ENCODE peak calls at places on chromosomes 2 and 18, in seven cellular contexts. B, G, F, R, E, D and L are unnamed samples.

GRCh38 chr18:46167971-46168370 is 63.8 kb downstream of the HAUS1 start:
- DNase-seq in B (no peak), G (no peak), F (no peak), R (peak; percentile 88), E (no peak), D (no peak), L (no peak)

GRCh38 chr2:72993147-72993546 is 75.8 kb downstream of the EMX1 start:
- DNase-seq in B (peak; percentile 13), G (no peak), F (peak; percentile 14), R (peak; percentile 21), E (peak; percentile 56), D (peak; percentile 92), L (peak; percentile 36)

GRCh38 chr2:19796036-19796703 is 105.6 kb downstream of the TTC32 start:
- DNase-seq in B (peak; percentile 45), G (no peak), F (peak; percentile 67), R (no peak), E (no peak), D (peak; percentile 95), L (no peak)

GRCh38 chr2:209425082-209426071 is 1.5 kb downstream of the MAP2 start:
- DNase-seq in B (peak; percentile 41), G (no peak), F (peak; percentile 66), R (no peak), E (no peak), D (peak; percentile 64), L (peak; percentile 80)

GRCh38 chr2:120765911-120766757 is 30.5 kb downstream of the GLI2 start:
- DNase-seq in B (peak; percentile 99), G (peak; percentile 65), F (peak; percentile 84), R (peak; percentile 22), E (peak; percentile 95), D (peak; percentile 96), L (peak; percentile 97)

GRCh38 chr2:62050456-62051045 is 145.1 kb downstream of the COMMD1 start:
- DNase-seq in B (no peak), G (no peak), F (peak; percentile 35), R (no peak), E (no peak), D (no peak), L (peak; percentile 81)

GRCh38 chr2:24117902-24118301 is 5.2 kb downstream of the PFN4 start:
- DNase-seq in B (no peak), G (no peak), F (no peak), R (no peak), E (no peak), D (no peak), L (no peak)

GRCh38 chr18:49486617-49486958 is 446 bp downstream of the C18orf32 start:
- DNase-seq in B (no peak), G (no peak), F (peak; percentile 38), R (no peak), E (no peak), D (peak; percentile 50), L (peak; percentile 31)

GRCh38 chr18:44036500-44036899 is 644.2 kb upstream of the SETBP1 start:
- DNase-seq in B (no peak), G (no peak), F (no peak), R (no peak), E (no peak), D (no peak), L (peak; percentile 10)

DNA sequence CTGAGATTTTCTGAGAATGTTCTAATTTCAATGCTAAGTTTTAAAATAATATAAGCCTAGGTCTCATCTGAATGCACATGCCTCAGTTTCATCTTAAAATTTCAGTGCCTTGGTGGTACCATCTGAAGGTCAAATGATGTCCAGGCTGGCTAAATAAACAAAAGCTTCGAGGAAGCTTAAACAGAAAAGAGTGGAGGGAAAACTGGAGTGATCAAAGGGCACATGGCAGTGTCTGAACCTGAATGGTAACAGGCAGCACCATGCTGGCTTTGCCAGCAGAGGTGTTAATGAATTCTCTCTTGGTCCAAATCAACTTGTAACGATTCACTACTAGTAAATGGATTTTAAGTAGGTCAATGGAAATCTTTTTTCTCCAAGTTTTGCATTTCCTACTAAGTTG is 158.4 kb upstream of the MEX3C start:
- DNase-seq in B (no peak), G (no peak), F (no peak), R (no peak), E (no peak), D (no peak), L (no peak)
- H3K4me3 ChIP-seq in B (no peak overlapping the region), G (no peak overlapping the region), F (no peak overlapping the region), R (no peak overlapping the region), E (no peak overlapping the region), D (no peak overlapping the region), L (no peak overlapping the region)

DNA sequence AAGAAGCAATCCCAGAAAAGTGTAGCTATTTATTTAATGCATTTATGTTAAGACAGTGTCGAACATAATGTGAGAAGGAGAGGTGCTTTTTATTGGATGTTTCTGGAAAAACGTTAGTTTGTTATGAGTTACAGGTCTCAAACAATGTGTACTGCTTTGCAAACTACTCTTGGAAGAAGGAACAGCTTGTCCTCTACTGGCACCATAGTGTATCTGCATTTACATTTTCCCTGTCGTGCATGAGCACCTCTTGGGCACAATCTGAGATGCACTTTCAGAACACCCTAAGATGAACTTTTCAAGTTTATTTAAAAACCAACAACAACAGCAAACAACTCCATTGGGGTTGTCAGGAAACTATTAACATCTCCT is 22.8 kb downstream of the CCNYL1 start:
- DNase-seq in B (peak; percentile 61), G (no peak), F (peak; percentile 46), R (no peak), E (no peak), D (peak; percentile 78), L (peak; percentile 85)
- TF ChIP-seq CTCF in B (peak; percentile 53), G (peak; percentile 30), F (peak; percentile 67), R (no peak), E (no peak), D (peak; percentile 66), L (peak; percentile 85)

GRCh38 chr2:70992945-70993688 is 1.6 kb downstream of the TEX261 start:
- DNase-seq in B (no peak), G (no peak), F (no peak), R (no peak), E (peak; percentile 38), D (no peak), L (no peak)
- H3K4me3 ChIP-seq in B (peak overlapping the region; percentile 74), G (peak overlapping the region; percentile 98), F (peak overlapping the region; percentile 82), R (no peak overlapping the region), E (peak overlapping the region; percentile 99), D (peak overlapping the region; percentile 94), L (peak overlapping the region; percentile 3)

DNA sequence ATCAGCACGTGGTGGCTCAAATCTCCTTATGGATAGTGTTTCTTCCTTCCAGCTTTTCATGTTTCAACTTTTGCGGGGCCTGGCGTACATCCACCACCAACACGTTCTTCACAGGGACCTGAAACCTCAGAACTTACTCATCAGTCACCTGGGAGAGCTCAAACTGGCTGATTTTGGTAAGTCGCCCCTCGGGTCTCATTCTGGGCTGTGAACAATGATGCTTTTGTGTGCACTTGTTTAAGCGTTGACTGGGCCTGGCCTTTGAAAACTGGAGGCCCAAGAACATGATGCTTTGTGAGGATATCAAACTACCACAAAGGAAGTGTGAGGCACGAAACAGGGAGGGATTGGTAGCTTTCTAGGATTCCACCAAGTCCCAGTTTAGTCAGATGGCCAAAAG is 27.5 kb downstream of the CDK15 start:
- DNase-seq in B (no peak), G (no peak), F (peak; percentile 37), R (no peak), E (no peak), D (no peak), L (no peak)
- TF ChIP-seq CTCF in B (no peak), G (no peak), F (no peak), R (no peak), E (no peak), D (no peak), L (no peak)